ENCODE peak calls at places on chromosomes 4 and X, in ten cellular contexts. N is heart right ventricle; Q is MG63; E is kidney epithelial cell; J is effector memory CD4-positive, alpha-beta T cell; P is uterus; R is thyroid gland; O is fibroblast of pulmonary artery; X is CD4-positive, CD25-positive, alpha-beta regulatory T cell; K is neural progenitor cell. B is an unnamed sample.

GRCh38 chr4:4289575-4289929 is 402 bp downstream of the LYAR start:
- DNase-seq in O (peak), J (no peak), N (no peak), P (no peak), E (no peak), Q (peak), X (no peak), K (no peak), R (peak), B (no peak)

GRCh38 chrX:141668371-141668770 is 30.2 kb downstream of the SPANXD start:
- DNase-seq in K (no peak), O (no peak), X (no peak), R (peak), J (no peak), N (no peak), Q (no peak), P (no peak), E (no peak), B (no peak)

GRCh38 chrX:149629730-149630387 is 1.7 kb downstream of the TMEM185A start:
- DNase-seq in X (no peak), E (no peak), P (no peak), Q (no peak), J (no peak), K (no peak), O (no peak), N (no peak), R (no peak), B (no peak)

GRCh38 chr4:100177126-100177525 is 13.1 kb downstream of the DDIT4L start:
- DNase-seq in Q (no peak), N (no peak), P (no peak), X (no peak), R (no peak), O (no peak), K (no peak), J (no peak), E (no peak), B (no peak)

GRCh38 chrX:133880032-133880443 is 105.4 kb downstream of the GPC3 start:
- DNase-seq in X (no peak), K (no peak), P (no peak), O (no peak), J (no peak), N (no peak), E (no peak), R (no peak), Q (no peak), B (no peak)

GRCh38 chrX:63128509-63128908 is 222.6 kb downstream of the SPIN4 start:
- DNase-seq in K (no peak), P (no peak), E (no peak), X (peak), J (no peak), R (no peak), O (peak), N (no peak), Q (peak), B (no peak)

GRCh38 chr4:4575284-4576211 is 33.7 kb upstream of the STX18 start:
- DNase-seq in R (peak), P (peak), J (peak), O (peak), K (peak), Q (peak), X (peak), N (peak), E (no peak), B (peak)

GRCh38 chr4:6755088-6755753 is 27.3 kb upstream of the KIAA0232 start:
- DNase-seq in R (no peak), N (no peak), J (no peak), O (no peak), K (no peak), X (no peak), P (no peak), E (no peak), Q (no peak), B (no peak)

GRCh38 chr4:69896530-69897116 is 34.2 kb upstream of the CSN1S1 start:
- DNase-seq in P (no peak), J (no peak), E (no peak), R (no peak), X (no peak), K (peak), O (peak), Q (no peak), N (no peak), B (no peak)

GRCh38 chrX:24693453-24694202 is at the start of gene POLA1:
- DNase-seq in Q (peak), N (peak), X (peak), K (peak), E (peak), P (peak), O (peak), J (peak), R (peak), B (peak)

GRCh38 chr4:110514889-110515479 is 39.0 kb downstream of the ENPEP start:
- DNase-seq in J (no peak), O (peak), E (no peak), X (peak), Q (no peak), P (no peak), N (no peak), R (no peak), K (peak), B (no peak)

GRCh38 chr4:133188433-133189175 is 39.5 kb downstream of the PCDH10 start:
- DNase-seq in K (no peak), O (no peak), P (no peak), N (no peak), E (no peak), J (no peak), X (no peak), Q (no peak), R (no peak), B (no peak)

GRCh38 chr4:37793562-37793961 is 32.9 kb upstream of the PGM2 start:
- DNase-seq in O (peak), P (no peak), Q (no peak), E (no peak), K (peak), R (peak), J (no peak), N (peak), X (peak), B (no peak)

GRCh38 chr4:66750273-66750672 is 795.0 kb downstream of the CENPC start:
- DNase-seq in E (peak), P (no peak), Q (no peak), O (no peak), R (no peak), X (no peak), J (no peak), K (no peak), N (no peak), B (no peak)

GRCh38 chr4:5969777-5970176 is 48.5 kb downstream of the C4orf50 start:
- DNase-seq in R (no peak), X (no peak), O (no peak), Q (no peak), P (no peak), K (no peak), N (no peak), J (no peak), E (no peak), B (no peak)

GRCh38 chrX:45788941-45789348 is 588.3 kb upstream of the DIPK2B start:
- DNase-seq in P (peak), E (no peak), N (peak), O (peak), Q (no peak), J (no peak), X (no peak), R (no peak), K (no peak), B (peak)

GRCh38 chrX:35098419-35098818 is 155.8 kb downstream of the FAM47B start:
- DNase-seq in R (no peak), O (peak), K (no peak), X (no peak), E (no peak), N (no peak), Q (no peak), P (no peak), J (no peak), B (no peak)

GRCh38 chrX:120731386-120731785 is 101.5 kb upstream of the C1GALT1C1 start:
- DNase-seq in N (no peak), J (no peak), X (no peak), K (no peak), R (no peak), O (no peak), Q (peak), P (no peak), E (no peak), B (no peak)

GRCh38 chr4:60683953-60684352 is 516.2 kb upstream of the ADGRL3 start:
- DNase-seq in J (no peak), N (no peak), K (no peak), R (no peak), P (no peak), X (no peak), E (no peak), O (peak), Q (peak), B (no peak)

GRCh38 chr4:96343836-96344235 is 503.9 kb downstream of the PDHA2 start:
- DNase-seq in R (no peak), K (no peak), X (no peak), J (no peak), P (no peak), E (no peak), Q (no peak), N (no peak), O (no peak), B (no peak)

GRCh38 chr4:148273501-148273986 is 168.7 kb downstream of the NR3C2 start:
- DNase-seq in K (no peak), J (no peak), N (peak), P (no peak), X (no peak), E (no peak), Q (peak), R (peak), O (no peak), B (peak)

GRCh38 chrX:125758819-125759218 is 407.3 kb downstream of the DCAF12L2 start:
- DNase-seq in Q (no peak), N (no peak), O (no peak), E (no peak), J (no peak), X (no peak), R (no peak), K (no peak), P (no peak), B (no peak)

GRCh38 chr4:13543648-13544555 is at the start of gene NKX3-2:
- DNase-seq in Q (peak), P (no peak), J (no peak), R (no peak), O (no peak), X (no peak), E (no peak), N (no peak), K (peak), B (no peak)

GRCh38 chr4:58587856-58588255 is 1477.7 kb upstream of the IGFBP7 start:
- DNase-seq in O (no peak), R (no peak), K (no peak), P (no peak), X (no peak), J (no peak), E (no peak), Q (no peak), N (no peak), B (no peak)

GRCh38 chrX:48466696-48467095 is 3.4 kb downstream of the SLC38A5 start:
- DNase-seq in E (no peak), R (no peak), X (peak), P (no peak), J (no peak), N (no peak), K (no peak), O (no peak), Q (no peak), B (no peak)

GRCh38 chr4:105619193-105619931 is 66.9 kb downstream of the ARHGEF38 start:
- DNase-seq in O (peak), K (no peak), Q (no peak), R (peak), E (peak), X (no peak), J (no peak), N (peak), P (peak), B (peak)

GRCh38 chr4:185847352-185848078 is 35.5 kb upstream of the SORBS2 start:
- DNase-seq in J (no peak), X (no peak), R (no peak), P (no peak), Q (peak), K (no peak), N (peak), E (peak), O (peak), B (peak)

GRCh38 chr4:145938618-145939177 is at the start of gene ZNF827:
- DNase-seq in Q (peak), R (peak), J (peak), K (peak), X (peak), P (peak), O (peak), N (peak), E (peak), B (peak)

GRCh38 chr4:15536552-15537499 is 67.1 kb downstream of the CC2D2A start:
- DNase-seq in R (no peak), E (no peak), X (no peak), N (no peak), J (no peak), P (no peak), O (no peak), K (no peak), Q (no peak), B (no peak)

GRCh38 chr4:1771555-1772305 is 21.4 kb upstream of the FGFR3 start:
- DNase-seq in N (no peak), P (no peak), R (no peak), K (no peak), J (no peak), X (no peak), O (no peak), E (no peak), Q (no peak), B (no peak)

GRCh38 chr4:28432348-28433025 is 1571.8 kb downstream of the STIM2 start:
- DNase-seq in Q (no peak), X (no peak), J (no peak), E (no peak), P (no peak), O (no peak), K (no peak), N (no peak), R (no peak), B (no peak)

GRCh38 chr4:159685406-159686092 is 582.7 kb downstream of the RAPGEF2 start:
- DNase-seq in J (no peak), P (no peak), Q (no peak), O (no peak), K (peak), E (no peak), N (no peak), X (no peak), R (no peak), B (no peak)

GRCh38 chrX:53817548-53817947 is 131.0 kb upstream of the HUWE1 start:
- DNase-seq in R (no peak), Q (no peak), N (no peak), K (no peak), E (no peak), O (no peak), J (no peak), X (no peak), P (no peak), B (no peak)

GRCh38 chrX:34426334-34426733 is 230.8 kb downstream of the TMEM47 start:
- DNase-seq in E (no peak), P (no peak), Q (peak), K (peak), N (no peak), X (no peak), O (peak), R (no peak), J (no peak), B (no peak)

GRCh38 chrX:12411831-12412230 is 273.6 kb downstream of the FRMPD4 start:
- DNase-seq in K (no peak), O (peak), P (no peak), Q (no peak), J (no peak), E (no peak), R (no peak), X (no peak), N (no peak), B (no peak)

GRCh38 chr4:3477750-3478430 is 14.8 kb downstream of the DOK7 start:
- DNase-seq in X (no peak), E (no peak), O (no peak), P (no peak), N (no peak), Q (no peak), J (no peak), R (no peak), K (peak), B (peak)

GRCh38 chr4:1512738-1513660 is 106.8 kb upstream of the NKX1-1 start:
- DNase-seq in J (no peak), X (peak), E (no peak), N (no peak), P (no peak), Q (peak), K (peak), O (peak), R (peak), B (peak)

GRCh38 chrX:77595848-77596247 is 148.7 kb downstream of the FGF16 start:
- DNase-seq in Q (no peak), R (no peak), X (peak), J (no peak), O (no peak), P (no peak), N (no peak), K (no peak), E (no peak), B (no peak)

GRCh38 chrX:102988517-102988916 is 51.4 kb downstream of the RAB40AL start:
- DNase-seq in R (no peak), E (no peak), Q (no peak), J (no peak), P (no peak), O (no peak), K (no peak), N (no peak), X (no peak), B (no peak)

GRCh38 chrX:135513140-135513535 is 7.3 kb upstream of the INTS6L start:
- DNase-seq in J (no peak), E (no peak), X (no peak), R (no peak), N (no peak), O (no peak), P (no peak), Q (peak), K (no peak), B (no peak)

GRCh38 chrX:119693032-119693995 is at the start of gene SEPTIN6:
- DNase-seq in N (peak), Q (peak), X (peak), O (peak), J (peak), P (peak), K (peak), R (peak), E (no peak), B (peak)

GRCh38 chrX:119694601-119695534 is 1.9 kb upstream of the SEPTIN6 start:
- DNase-seq in K (peak), J (no peak), X (no peak), R (no peak), O (no peak), E (no peak), N (no peak), Q (no peak), P (no peak), B (no peak)

GRCh38 chrX:119696251-119696890 is 3.4 kb upstream of the SEPTIN6 start:
- DNase-seq in P (no peak), N (no peak), X (no peak), K (no peak), J (no peak), E (no peak), O (no peak), Q (no peak), R (no peak), B (no peak)

GRCh38 chrX:119693996-119694451 is 1.1 kb upstream of the SEPTIN6 start:
- DNase-seq in E (no peak), O (no peak), R (peak), P (no peak), K (peak), J (no peak), X (no peak), Q (no peak), N (no peak), B (peak)

GRCh38 chrX:119695535-119696050 is 2.6 kb upstream of the SEPTIN6 start:
- DNase-seq in N (no peak), R (no peak), X (no peak), K (no peak), O (no peak), J (no peak), E (no peak), Q (no peak), P (no peak), B (no peak)
- H3K4me3 ChIP-seq in N (no peak), R (no peak), X (no peak), K (no peak), O (no peak), J (no peak), E (no peak), Q (no peak), P (no peak), B (no peak)

DNA sequence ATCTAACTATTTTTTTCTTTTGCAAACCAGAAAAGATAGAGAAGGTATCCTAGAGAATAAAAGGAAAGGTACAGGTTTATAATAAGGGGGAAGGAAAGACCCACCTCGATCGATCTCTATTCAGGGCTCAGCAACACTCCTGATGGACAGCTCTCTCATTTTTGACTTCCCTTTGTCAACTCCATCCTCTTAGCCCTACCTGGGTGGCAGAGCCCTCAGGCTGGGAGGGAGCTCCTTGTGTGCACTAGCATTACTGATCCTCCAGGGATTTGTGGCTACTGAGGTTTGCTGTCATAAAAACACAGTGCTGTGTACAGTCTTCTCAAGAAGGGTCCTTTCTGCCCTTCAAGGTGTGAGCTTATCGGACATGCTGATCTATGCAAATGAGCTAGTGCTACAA is 111.0 kb downstream of the MID1 start:
- DNase-seq in N (no peak), P (no peak), R (no peak), J (no peak), Q (no peak), K (peak), O (no peak), X (no peak), E (no peak), B (no peak)
- H3K4me3 ChIP-seq in N (no peak), P (no peak), R (no peak), J (no peak), Q (no peak), K (no peak), O (no peak), X (no peak), E (no peak), B (no peak)

GRCh38 chr4:121701263-121701662 is 4.5 kb upstream of the ANXA5 start:
- DNase-seq in O (no peak), Q (no peak), J (no peak), X (no peak), K (no peak), N (no peak), P (no peak), R (no peak), E (no peak), B (no peak)

GRCh38 chr4:121696140-121696640 is 590 bp downstream of the ANXA5 start:
- DNase-seq in P (peak), Q (peak), X (peak), R (peak), N (peak), J (peak), O (peak), K (peak), E (no peak), B (peak)

GRCh38 chr4:121696641-121697461 is at the start of gene ANXA5:
- DNase-seq in J (peak), N (peak), O (peak), E (peak), Q (peak), X (peak), R (peak), P (peak), K (peak), B (peak)

GRCh38 chr4:121697626-121698025 is 846 bp upstream of the ANXA5 start:
- DNase-seq in Q (no peak), O (no peak), X (peak), K (no peak), J (no peak), R (no peak), P (no peak), E (no peak), N (no peak), B (no peak)

GRCh38 chr4:121698119-121698732 is 1.4 kb upstream of the ANXA5 start:
- DNase-seq in X (no peak), K (no peak), N (no peak), P (no peak), R (no peak), E (no peak), J (no peak), Q (no peak), O (no peak), B (peak)
- H3K4me3 ChIP-seq in X (peak), K (no peak), N (no peak), P (no peak), R (no peak), E (no peak), J (no peak), Q (no peak), O (no peak), B (no peak)

GRCh38 chr4:82425478-82425877 is 4.8 kb downstream of the HNRNPDL start:
- DNase-seq in Q (no peak), J (no peak), N (no peak), X (no peak), P (no peak), K (no peak), R (no peak), O (no peak), E (no peak), B (no peak)
- H3K4me3 ChIP-seq in Q (no peak), J (no peak), N (no peak), X (no peak), P (no peak), K (no peak), R (no peak), O (no peak), E (no peak), B (no peak)

B was measured in right cardiac atrium.